ENCODE peak calls at places on chromosome 11, in ten cellular contexts. E is bronchial epithelial cell, I is NB4, L is mucosa of descending colon, Y is cardiac muscle cell, K is body of pancreas, D is stomach, V is fibroblast of mammary gland, X is GM12865, B is fibroblast of villous mesenchyme. P is an unnamed sample.

GRCh38 chr11:9663699-9664275 is at the start of gene SWAP70:
- DNase-seq in E (peak; percentile 77), I (peak; percentile 82), L (peak; percentile 95), Y (peak; percentile 90), K (peak; percentile 91), D (peak; percentile 90), V (peak; percentile 88), X (peak; percentile 95), B (peak; percentile 91), P (peak; percentile 91)

GRCh38 chr11:29962243-29962642 is 54.6 kb downstream of the KCNA4 start:
- DNase-seq in E (peak; percentile 11), I (peak; percentile 23), L (no peak), Y (no peak), K (no peak), D (no peak), V (peak; percentile 2), X (peak; percentile 41), B (no peak), P (no peak)

GRCh38 chr11:46315033-46315738 is 32.1 kb upstream of the DGKZ start:
- DNase-seq in E (peak; percentile 55), I (peak; percentile 78), L (no peak), Y (peak; percentile 85), K (peak; percentile 69), D (peak; percentile 78), V (peak; percentile 83), X (peak; percentile 79), B (peak; percentile 79), P (peak; percentile 41)

GRCh38 chr11:34261095-34261494 is 96.7 kb downstream of the ABTB2 start:
- DNase-seq in E (no peak), I (no peak), L (no peak), Y (no peak), K (no peak), D (no peak), V (no peak), X (no peak), B (no peak), P (no peak)

GRCh38 chr11:128522943-128523518 is 64.3 kb downstream of the ETS1 start:
- DNase-seq in E (no peak), I (peak; percentile 30), L (no peak), Y (no peak), K (no peak), D (no peak), V (no peak), X (peak; percentile 58), B (no peak), P (no peak)

GRCh38 chr11:68889948-68890446 is 13.6 kb downstream of the MRPL21 start:
- DNase-seq in E (no peak), I (peak; percentile 18), L (no peak), Y (peak; percentile 54), K (peak; percentile 22), D (no peak), V (peak; percentile 99), X (no peak), B (peak; percentile 96), P (no peak)

GRCh38 chr11:25925359-25925758 is 406.6 kb upstream of the ANO3 start:
- DNase-seq in E (no peak), I (no peak), L (no peak), Y (no peak), K (no peak), D (no peak), V (no peak), X (no peak), B (no peak), P (no peak)

GRCh38 chr11:74683279-74683871 is 47.9 kb downstream of the CHRDL2 start:
- DNase-seq in E (no peak), I (no peak), L (no peak), Y (no peak), K (peak; percentile 20), D (peak; percentile 29), V (no peak), X (no peak), B (peak; percentile 21), P (no peak)

GRCh38 chr11:27201454-27202302 is 161.1 kb downstream of the BBOX1 start:
- DNase-seq in E (peak; percentile 82), I (peak; percentile 54), L (peak; percentile 83), Y (peak; percentile 91), K (peak; percentile 94), D (peak; percentile 93), V (peak; percentile 59), X (no peak), B (peak; percentile 99), P (no peak)

GRCh38 chr11:28133146-28133545 is 25.0 kb downstream of the METTL15 start:
- DNase-seq in E (no peak), I (no peak), L (no peak), Y (no peak), K (no peak), D (no peak), V (peak; percentile 36), X (no peak), B (no peak), P (no peak)

GRCh38 chr11:60240661-60241060 is 2.3 kb downstream of the MS4A4E start:
- DNase-seq in E (no peak), I (no peak), L (no peak), Y (no peak), K (no peak), D (no peak), V (no peak), X (no peak), B (no peak), P (no peak)

DNA sequence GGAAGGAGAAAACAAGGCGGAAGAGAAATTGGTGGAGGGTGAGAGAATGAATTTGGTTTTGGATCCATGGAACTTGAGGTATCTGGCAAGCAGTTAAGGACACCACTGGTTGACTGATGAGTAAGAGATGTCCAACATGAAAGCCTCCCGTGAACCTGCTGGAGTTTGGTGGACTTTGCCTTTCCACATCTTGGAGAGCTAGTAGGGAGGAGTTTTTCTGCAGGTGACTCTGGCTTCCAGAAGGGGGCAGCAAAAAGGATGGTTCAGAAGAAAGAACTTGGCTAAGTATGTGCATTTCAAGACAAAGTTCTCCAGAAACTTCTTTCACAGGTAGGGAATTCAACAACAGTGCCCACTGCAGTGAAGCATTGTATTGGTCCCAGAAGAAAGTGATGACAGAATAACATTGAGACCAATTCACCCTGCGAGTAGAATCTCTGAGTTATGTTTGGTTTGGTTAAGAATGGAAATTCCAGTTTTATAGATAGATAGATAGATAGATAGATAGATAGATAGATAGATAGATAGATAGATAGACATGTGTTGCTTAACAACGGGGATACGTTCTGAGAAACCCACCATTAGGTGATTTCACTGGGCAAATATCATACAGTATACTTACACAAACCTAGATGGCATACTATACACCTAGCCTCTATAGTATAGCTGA is 28.5 kb downstream of the DCDC1 start:
- DNase-seq in E (peak; percentile 43), I (peak; percentile 38), L (no peak), Y (peak; percentile 49), K (no peak), D (no peak), V (peak; percentile 44), X (peak; percentile 46), B (peak; percentile 39), P (no peak)
- TF ChIP-seq CTCF in E (peak; percentile 79), I (peak; percentile 69), L (peak; percentile 29), Y (peak; percentile 62), K (peak; percentile 24), D (no peak), V (peak; percentile 65), X (peak; percentile 70), B (peak; percentile 69), P (peak; percentile 79)

GRCh38 chr11:83285771-83286528 is at the start of gene CCDC90B:
- DNase-seq in E (peak; percentile 97), I (peak; percentile 100), L (peak; percentile 96), Y (peak; percentile 97), K (peak; percentile 97), D (peak; percentile 96), V (peak; percentile 98), X (peak; percentile 98), B (peak; percentile 97), P (peak; percentile 94)
- TF ChIP-seq CTCF in E (peak; percentile 37), I (peak; percentile 36), L (no peak), Y (peak; percentile 23), K (no peak), D (no peak), V (peak; percentile 14), X (no peak), B (peak; percentile 19), P (peak; percentile 30)

DNA sequence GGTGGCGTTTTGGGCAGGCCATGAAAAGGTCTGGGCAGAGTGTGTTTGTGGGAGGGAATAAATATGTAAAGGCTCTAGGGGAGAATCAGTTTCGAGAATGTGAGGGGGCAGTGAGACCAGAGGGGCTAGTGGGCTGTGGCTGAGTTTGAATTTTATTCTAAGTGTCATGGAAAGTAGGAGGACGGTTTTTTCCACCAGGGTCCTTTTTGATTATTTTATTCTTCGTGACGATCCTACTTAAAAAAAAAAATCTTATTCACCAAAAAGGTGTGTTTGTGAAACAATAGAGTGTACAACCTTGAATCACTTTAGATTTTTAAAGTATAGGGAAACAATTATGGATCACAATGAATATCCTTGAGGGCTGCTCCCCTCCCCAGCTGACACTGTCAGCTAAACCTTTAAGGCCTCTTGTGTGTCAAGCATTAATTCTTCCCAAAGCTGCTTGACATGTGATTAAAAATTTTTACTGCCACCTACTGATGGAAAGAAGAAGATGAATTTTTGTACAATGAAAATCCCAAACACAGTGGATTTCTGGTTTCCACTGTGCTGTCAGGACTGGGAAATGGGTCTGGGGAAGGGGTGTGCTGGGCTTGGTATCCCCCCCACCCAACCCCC is 107.5 kb upstream of the OR4B1 start:
- DNase-seq in E (peak; percentile 55), I (peak; percentile 75), L (no peak), Y (no peak), K (no peak), D (no peak), V (peak; percentile 64), X (peak; percentile 37), B (peak; percentile 55), P (no peak)
- TF ChIP-seq CTCF in E (peak; percentile 35), I (no peak), L (no peak), Y (peak; percentile 35), K (peak; percentile 16), D (peak; percentile 35), V (peak; percentile 40), X (peak; percentile 26), B (peak; percentile 31), P (peak; percentile 49)

GRCh38 chr11:134257101-134257500 is 3.7 kb downstream of the ACAD8 start:
- DNase-seq in E (no peak), I (no peak), L (no peak), Y (no peak), K (no peak), D (no peak), V (no peak), X (no peak), B (no peak), P (no peak)

GRCh38 chr11:134252539-134253188 is 488 bp downstream of the THYN1 start:
- DNase-seq in E (no peak), I (no peak), L (no peak), Y (peak; percentile 42), K (no peak), D (no peak), V (peak; percentile 64), X (peak; percentile 35), B (peak; percentile 65), P (no peak)

GRCh38 chr11:134250675-134251074 is 2.5 kb downstream of the THYN1 start:
- DNase-seq in E (no peak), I (no peak), L (no peak), Y (no peak), K (no peak), D (no peak), V (no peak), X (no peak), B (no peak), P (no peak)

GRCh38 chr11:134254433-134254832 is 1.1 kb downstream of the ACAD8 start:
- DNase-seq in E (no peak), I (no peak), L (no peak), Y (no peak), K (no peak), D (no peak), V (no peak), X (no peak), B (no peak), P (no peak)

GRCh38 chr11:134253189-134253993 is at the start of the genes ACAD8 and THYN1:
- DNase-seq in E (peak; percentile 90), I (peak; percentile 99), L (peak; percentile 98), Y (peak; percentile 99), K (peak; percentile 97), D (peak; percentile 97), V (peak; percentile 96), X (peak; percentile 97), B (peak; percentile 96), P (peak; percentile 93)
- TF ChIP-seq CTCF in E (peak; percentile 10), I (no peak), L (peak; percentile 19), Y (no peak), K (peak; percentile 42), D (peak; percentile 29), V (no peak), X (peak; percentile 15), B (peak; percentile 38), P (peak; percentile 0)

P was measured in GM06990.